ENCODE peak calls at places on chromosomes 1 and 21, in seven cellular contexts. Q is Karpas-422, G is GM23338, J is mesenchymal stem cell, F is GM23248, M is H9, K is MM.1S. I is an unnamed sample.

GRCh38 chr1:1399870-1400575 is 888 bp upstream of the CCNL2 start:
- DNase-seq in F (peak), J (peak), Q (peak), K (peak), G (peak), M (no peak), I (peak)

GRCh38 chr1:7407980-7408770 is 362.9 kb upstream of the VAMP3 start:
- DNase-seq in G (no peak), M (peak), K (no peak), J (no peak), Q (no peak), F (no peak), I (no peak)

GRCh38 chr1:50661626-50662025 is 238.4 kb upstream of the DMRTA2 start:
- DNase-seq in F (peak), J (no peak), K (no peak), M (no peak), Q (no peak), G (peak), I (peak)

GRCh38 chr1:153616144-153616884 is at the start of gene S100A14:
- DNase-seq in F (no peak), G (no peak), M (no peak), J (no peak), Q (no peak), K (no peak), I (no peak)

GRCh38 chr1:48036693-48037386 is 39.7 kb upstream of the TRABD2B start:
- DNase-seq in M (no peak), J (peak), F (peak), G (no peak), Q (no peak), K (no peak), I (peak)

GRCh38 chr1:162732566-162733335 is 57.8 kb upstream of the HSD17B7 start:
- DNase-seq in K (no peak), G (no peak), Q (no peak), F (no peak), J (peak), M (no peak), I (no peak)

GRCh38 chr21:43703068-43703880 is 15.7 kb upstream of the PDXK start:
- DNase-seq in G (peak), Q (no peak), M (peak), F (peak), K (peak), J (peak), I (peak)

GRCh38 chr1:38287547-38287946 is 241.0 kb upstream of the POU3F1 start:
- DNase-seq in F (no peak), K (no peak), Q (no peak), J (no peak), M (no peak), G (no peak), I (no peak)

DNA sequence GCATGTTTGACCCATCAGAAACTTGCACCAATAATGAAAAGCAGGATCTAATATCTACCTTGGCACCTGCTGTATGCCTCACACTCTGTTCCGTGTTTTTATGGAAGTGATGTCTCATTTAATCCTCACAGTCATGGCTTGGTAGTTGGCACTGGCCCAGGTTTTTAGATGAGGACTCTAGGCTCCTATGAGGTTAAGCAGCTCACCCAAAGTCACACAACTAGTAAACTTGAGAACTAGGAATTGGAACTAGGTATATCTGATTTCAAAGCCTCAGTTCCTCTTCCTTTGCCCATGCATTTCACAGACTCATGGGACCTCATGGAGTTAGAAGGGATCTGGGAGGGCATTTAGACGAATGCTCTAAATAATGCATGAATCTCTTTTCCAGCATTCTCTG is 21.3 kb upstream of the TARBP1 start:
- DNase-seq in Q (peak), M (no peak), F (peak), K (no peak), G (no peak), J (no peak), I (no peak)
- H2AFZ ChIP-seq in Q (no peak), M (no peak), F (peak), K (peak), G (no peak), J (no peak), I (no peak)

DNA sequence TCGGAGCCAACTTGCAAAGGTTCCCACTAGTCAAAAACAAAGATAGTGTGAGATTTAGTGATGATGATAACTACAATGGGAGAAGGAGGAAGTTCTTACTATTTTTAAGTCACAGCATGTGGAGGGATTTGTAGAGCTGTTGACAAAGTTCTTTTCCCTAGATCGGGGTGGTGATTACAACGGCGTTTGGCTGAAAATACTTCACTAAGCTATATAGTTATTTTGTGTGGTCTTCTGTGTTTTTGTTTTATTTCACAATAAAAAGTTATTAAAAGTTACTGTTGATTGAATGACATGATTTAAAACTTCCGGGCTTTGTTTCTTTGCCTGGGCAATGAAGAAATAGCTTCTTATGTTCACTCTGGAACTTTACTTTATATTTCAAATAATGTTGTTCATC is 47.3 kb upstream of the SSX2IP start:
- DNase-seq in G (no peak), Q (no peak), M (no peak), F (no peak), J (no peak), K (no peak), I (no peak)
- H2AFZ ChIP-seq in G (peak), Q (no peak), M (no peak), F (peak), J (no peak), K (no peak), I (no peak)

DNA sequence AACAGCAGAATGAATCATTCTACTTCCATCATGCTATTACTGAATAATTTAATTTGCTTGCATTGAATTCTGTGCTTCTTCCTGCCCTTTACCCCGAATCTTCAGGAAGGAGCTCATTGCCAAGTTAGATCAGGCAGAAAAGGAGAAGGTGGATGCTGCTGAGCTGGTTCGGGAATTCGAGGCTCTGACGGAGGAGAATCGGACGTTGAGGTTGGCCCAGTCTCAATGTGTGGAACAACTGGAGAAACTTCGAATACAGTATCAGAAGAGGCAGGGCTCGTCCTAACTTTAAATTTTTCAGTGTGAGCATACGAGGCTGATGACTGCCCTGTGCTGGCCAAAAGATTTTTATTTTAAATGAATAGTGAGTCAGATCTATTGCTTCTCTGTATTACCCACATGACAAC is 44.2 kb downstream of the MAP3K7CL start:
- DNase-seq in G (no peak), J (no peak), Q (no peak), F (peak), K (no peak), M (no peak), I (no peak)
- H2AFZ ChIP-seq in G (no peak), J (no peak), Q (no peak), F (peak), K (no peak), M (no peak), I (peak)

DNA sequence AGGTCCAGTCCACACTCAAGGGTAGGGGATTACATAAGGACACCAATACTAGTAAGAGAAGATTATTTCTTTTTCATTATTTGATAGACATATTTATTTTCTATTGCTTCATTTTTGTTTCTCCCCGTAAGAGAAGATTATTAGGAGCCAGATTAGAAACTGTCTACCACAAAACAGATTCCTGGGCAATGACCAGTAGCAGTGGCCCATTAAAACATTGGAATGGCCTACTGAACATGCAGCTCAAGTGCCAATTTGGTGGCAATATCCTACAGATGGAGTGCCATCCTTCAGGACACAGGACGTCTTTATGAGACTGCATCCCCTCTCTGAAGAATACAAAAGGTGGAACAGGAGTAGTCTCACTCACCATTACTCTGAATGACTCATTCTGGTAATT is 34.0 kb upstream of the ARHGAP29 start:
- DNase-seq in F (peak), M (no peak), G (no peak), J (no peak), Q (no peak), K (no peak), I (no peak)
- H2AFZ ChIP-seq in F (no peak), M (no peak), G (no peak), J (no peak), Q (no peak), K (no peak), I (no peak)

DNA sequence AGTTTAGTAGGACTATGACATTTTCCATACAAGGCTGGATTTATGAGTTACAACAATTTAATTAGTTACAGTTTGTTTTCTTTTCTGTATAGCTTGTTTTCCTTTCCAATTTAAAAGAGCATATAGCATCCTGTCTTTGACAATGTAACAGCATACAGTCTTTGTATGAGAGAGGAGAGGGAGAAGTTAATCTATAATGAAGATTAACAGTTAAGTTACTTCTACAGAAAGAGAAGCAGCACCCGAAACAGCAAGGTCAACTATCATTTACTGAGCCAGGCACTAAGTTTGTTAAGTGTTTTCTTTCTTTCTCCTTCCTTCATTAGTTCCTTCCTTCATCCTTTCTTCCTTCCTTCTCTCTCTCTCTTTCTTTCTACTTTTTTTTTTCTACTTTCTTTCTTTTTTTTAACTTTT is 52.3 kb upstream of the RAB4A start:
- DNase-seq in F (no peak), K (no peak), G (no peak), M (no peak), Q (no peak), J (no peak), I (no peak)
- H2AFZ ChIP-seq in F (no peak), K (no peak), G (no peak), M (no peak), Q (no peak), J (no peak), I (no peak)

GRCh38 chr1:115809847-115810246 is 31.1 kb downstream of the NHLH2 start:
- DNase-seq in K (no peak), J (no peak), Q (no peak), G (no peak), F (no peak), M (no peak), I (no peak)
- H2AFZ ChIP-seq in K (no peak), J (no peak), Q (no peak), G (no peak), F (no peak), M (no peak), I (no peak)

GRCh38 chr1:179234863-179235262 is 5.4 kb upstream of the ABL2 start:
- DNase-seq in K (no peak), Q (no peak), J (no peak), M (no peak), F (no peak), G (no peak), I (no peak)

GRCh38 chr1:179230251-179230650 is 774 bp upstream of the ABL2 start:
- DNase-seq in Q (no peak), K (no peak), M (no peak), J (peak), G (no peak), F (peak), I (peak)

GRCh38 chr1:179229214-179230140 is at the start of gene ABL2:
- DNase-seq in J (peak), F (peak), G (peak), M (peak), Q (peak), K (peak), I (no peak)

GRCh38 chr1:179230721-179231120 is 1.2 kb upstream of the ABL2 start:
- DNase-seq in M (no peak), K (no peak), G (no peak), Q (no peak), F (no peak), J (no peak), I (no peak)

GRCh38 chr1:179231923-179232322 is 2.4 kb upstream of the ABL2 start:
- DNase-seq in G (no peak), Q (no peak), M (no peak), J (peak), F (peak), K (no peak), I (peak)
- H2AFZ ChIP-seq in G (no peak), Q (no peak), M (no peak), J (no peak), F (no peak), K (no peak), I (no peak)

GRCh38 chr21:42026072-42026415 is 15.9 kb upstream of the ZBTB21 start:
- DNase-seq in M (no peak), F (no peak), J (no peak), K (no peak), G (no peak), Q (no peak), I (no peak)
- H2AFZ ChIP-seq in M (no peak), F (no peak), J (no peak), K (no peak), G (no peak), Q (no peak), I (peak)

DNA sequence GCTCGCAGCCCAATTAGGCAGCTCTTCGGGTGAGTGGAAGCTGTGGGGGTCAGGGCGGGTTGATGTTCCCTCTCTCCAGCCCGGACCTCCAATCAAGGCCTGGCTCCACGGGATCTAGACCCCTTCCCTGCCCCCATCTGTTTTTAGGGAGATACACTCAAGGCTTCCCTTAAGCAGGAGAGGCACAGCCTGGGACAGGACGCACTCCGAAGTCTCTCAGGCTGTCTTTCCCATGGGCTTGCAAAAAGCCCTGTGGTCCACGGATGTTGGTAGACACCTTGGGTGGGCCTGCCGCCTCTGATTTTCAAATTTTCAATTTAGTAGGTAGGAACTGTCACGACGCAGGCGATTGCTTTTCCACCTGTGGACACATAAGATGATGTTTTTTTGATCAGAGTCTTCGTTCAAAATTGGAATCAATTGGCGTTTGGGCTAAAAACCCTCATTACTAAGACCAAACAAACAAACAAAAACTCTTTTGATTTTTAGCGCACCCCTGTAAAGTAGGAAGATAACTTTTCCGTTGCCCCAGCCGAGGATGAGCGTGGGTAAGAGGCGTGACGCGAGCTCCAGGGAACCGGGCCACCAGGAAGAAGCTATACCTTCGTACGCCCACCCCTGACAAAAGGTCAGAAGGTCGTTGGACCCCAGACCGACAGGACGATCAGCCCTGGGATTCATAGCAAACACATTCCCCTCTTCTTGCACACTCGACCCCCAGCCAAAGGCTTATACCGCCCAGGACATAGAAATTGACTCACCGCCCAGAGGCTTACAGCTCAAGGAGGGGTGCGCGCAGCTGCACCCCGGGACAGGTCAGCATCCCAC is 2.4 kb upstream of the LHX8 start:
- DNase-seq in Q (no peak), K (no peak), F (no peak), M (no peak), G (peak), J (no peak), I (no peak)
- H2AFZ ChIP-seq in Q (no peak), K (no peak), F (no peak), M (no peak), G (no peak), J (no peak), I (no peak)

I was measured in astrocyte.